ENCODE peak calls at places on chromosomes 13 and 19, in seven cellular contexts. One of them, this sample, is unnamed.

GRCh38 chr19:33941133-33941532 is 144.5 kb downstream of the KCTD15 start:
- DNase-seq in upper lobe of right lung: no peak
- DNase-seq in CD4-positive, alpha-beta T cell: no peak
- DNase-seq in breast epithelium: no peak
- DNase-seq in left ventricle myocardium inferior: no peak
- DNase-seq in HCT116: no peak
- DNase-seq in uterus: no peak
- DNase-seq in this sample: no peak

GRCh38 chr13:89520468-89520867 is 1827.0 kb upstream of the MIR17HG start:
- DNase-seq in upper lobe of right lung: no peak
- DNase-seq in left ventricle myocardium inferior: no peak
- DNase-seq in breast epithelium: no peak
- DNase-seq in uterus: no peak
- DNase-seq in CD4-positive, alpha-beta T cell: no peak
- DNase-seq in HCT116: no peak
- DNase-seq in this sample: no peak

GRCh38 chr13:44350775-44351504 is 22.7 kb upstream of the SERP2 start:
- DNase-seq in HCT116: no peak
- DNase-seq in upper lobe of right lung: no peak
- DNase-seq in CD4-positive, alpha-beta T cell: no peak
- DNase-seq in uterus: no peak
- DNase-seq in breast epithelium: no peak
- DNase-seq in left ventricle myocardium inferior: no peak
- DNase-seq in this sample: no peak

GRCh38 chr13:21095311-21095710 is 33.9 kb upstream of the LATS2 start:
- DNase-seq in left ventricle myocardium inferior: no peak
- DNase-seq in CD4-positive, alpha-beta T cell: no peak
- DNase-seq in upper lobe of right lung: no peak
- DNase-seq in uterus: no peak
- DNase-seq in breast epithelium: no peak
- DNase-seq in HCT116: no peak
- DNase-seq in this sample: no peak

GRCh38 chr13:67229438-67230242 is 496 bp downstream of the PCDH9 start:
- DNase-seq in CD4-positive, alpha-beta T cell: peak; percentile 0
- DNase-seq in upper lobe of right lung: no peak
- DNase-seq in uterus: no peak
- DNase-seq in left ventricle myocardium inferior: no peak
- DNase-seq in breast epithelium: no peak
- DNase-seq in HCT116: no peak
- DNase-seq in this sample: no peak

GRCh38 chr13:110746443-110746842 is 32.9 kb downstream of the ING1 start:
- DNase-seq in HCT116: no peak
- DNase-seq in breast epithelium: no peak
- DNase-seq in upper lobe of right lung: no peak
- DNase-seq in left ventricle myocardium inferior: no peak
- DNase-seq in CD4-positive, alpha-beta T cell: no peak
- DNase-seq in uterus: no peak
- DNase-seq in this sample: no peak

GRCh38 chr13:99982021-99982740 is 597 bp downstream of the ZIC2 start:
- DNase-seq in left ventricle myocardium inferior: no peak
- DNase-seq in CD4-positive, alpha-beta T cell: no peak
- DNase-seq in HCT116: no peak
- DNase-seq in upper lobe of right lung: no peak
- DNase-seq in uterus: no peak
- DNase-seq in breast epithelium: no peak
- DNase-seq in this sample: no peak

GRCh38 chr13:26061947-26062346 is 10.1 kb upstream of the SHISA2 start:
- DNase-seq in uterus: no peak
- DNase-seq in CD4-positive, alpha-beta T cell: no peak
- DNase-seq in upper lobe of right lung: no peak
- DNase-seq in breast epithelium: no peak
- DNase-seq in HCT116: no peak
- DNase-seq in left ventricle myocardium inferior: no peak
- DNase-seq in this sample: no peak

GRCh38 chr13:26760835-26761582 is 423 bp upstream of the GPR12 start:
- DNase-seq in breast epithelium: no peak
- DNase-seq in uterus: no peak
- DNase-seq in upper lobe of right lung: no peak
- DNase-seq in HCT116: no peak
- DNase-seq in left ventricle myocardium inferior: no peak
- DNase-seq in CD4-positive, alpha-beta T cell: no peak
- DNase-seq in this sample: no peak

GRCh38 chr13:107216046-107216715 is 648.2 kb upstream of the ARGLU1 start:
- DNase-seq in CD4-positive, alpha-beta T cell: no peak
- DNase-seq in upper lobe of right lung: no peak
- DNase-seq in left ventricle myocardium inferior: no peak
- DNase-seq in breast epithelium: no peak
- DNase-seq in HCT116: no peak
- DNase-seq in uterus: no peak
- DNase-seq in this sample: no peak

GRCh38 chr13:44763604-44764311 is 187.6 kb upstream of the TSC22D1 start:
- DNase-seq in breast epithelium: peak; percentile 75
- DNase-seq in upper lobe of right lung: no peak
- DNase-seq in left ventricle myocardium inferior: peak; percentile 22
- DNase-seq in uterus: peak; percentile 16
- DNase-seq in HCT116: no peak
- DNase-seq in CD4-positive, alpha-beta T cell: no peak
- DNase-seq in this sample: no peak

GRCh38 chr13:44257806-44258205 is 115.8 kb upstream of the SERP2 start:
- DNase-seq in HCT116: no peak
- DNase-seq in CD4-positive, alpha-beta T cell: no peak
- DNase-seq in uterus: no peak
- DNase-seq in left ventricle myocardium inferior: no peak
- DNase-seq in breast epithelium: no peak
- DNase-seq in upper lobe of right lung: no peak
- DNase-seq in this sample: no peak

GRCh38 chr19:50815443-50815842 is 8.1 kb downstream of the KLK1 start:
- DNase-seq in CD4-positive, alpha-beta T cell: no peak
- DNase-seq in upper lobe of right lung: no peak
- DNase-seq in breast epithelium: no peak
- DNase-seq in HCT116: no peak
- DNase-seq in uterus: no peak
- DNase-seq in left ventricle myocardium inferior: no peak
- DNase-seq in this sample: no peak

GRCh38 chr13:98461525-98462240 is 115.2 kb downstream of the STK24 start:
- DNase-seq in upper lobe of right lung: peak; percentile 43
- DNase-seq in uterus: no peak
- DNase-seq in breast epithelium: no peak
- DNase-seq in HCT116: no peak
- DNase-seq in CD4-positive, alpha-beta T cell: no peak
- DNase-seq in left ventricle myocardium inferior: peak; percentile 11
- DNase-seq in this sample: no peak

GRCh38 chr13:75419656-75420055 is 62.3 kb downstream of the TBC1D4 start:
- DNase-seq in CD4-positive, alpha-beta T cell: no peak
- DNase-seq in HCT116: no peak
- DNase-seq in breast epithelium: no peak
- DNase-seq in left ventricle myocardium inferior: no peak
- DNase-seq in uterus: no peak
- DNase-seq in upper lobe of right lung: no peak
- DNase-seq in this sample: no peak

GRCh38 chr19:36082916-36083315 is 28.0 kb upstream of the OVOL3 start:
- DNase-seq in upper lobe of right lung: no peak
- DNase-seq in breast epithelium: no peak
- DNase-seq in HCT116: no peak
- DNase-seq in CD4-positive, alpha-beta T cell: no peak
- DNase-seq in left ventricle myocardium inferior: no peak
- DNase-seq in uterus: no peak
- DNase-seq in this sample: no peak

GRCh38 chr13:80168089-80168850 is 172.7 kb downstream of the SPRY2 start:
- DNase-seq in left ventricle myocardium inferior: no peak
- DNase-seq in CD4-positive, alpha-beta T cell: no peak
- DNase-seq in uterus: no peak
- DNase-seq in breast epithelium: no peak
- DNase-seq in upper lobe of right lung: no peak
- DNase-seq in HCT116: no peak
- DNase-seq in this sample: no peak

GRCh38 chr13:80161219-80161618 is 179.7 kb downstream of the SPRY2 start:
- DNase-seq in left ventricle myocardium inferior: no peak
- DNase-seq in breast epithelium: no peak
- DNase-seq in uterus: no peak
- DNase-seq in HCT116: no peak
- DNase-seq in CD4-positive, alpha-beta T cell: no peak
- DNase-seq in upper lobe of right lung: no peak
- DNase-seq in this sample: no peak

GRCh38 chr13:80166352-80166751 is 174.6 kb downstream of the SPRY2 start:
- DNase-seq in CD4-positive, alpha-beta T cell: no peak
- DNase-seq in breast epithelium: no peak
- DNase-seq in HCT116: no peak
- DNase-seq in uterus: no peak
- DNase-seq in left ventricle myocardium inferior: no peak
- DNase-seq in upper lobe of right lung: no peak
- DNase-seq in this sample: no peak

GRCh38 chr13:80161896-80162295 is 179.0 kb downstream of the SPRY2 start:
- DNase-seq in HCT116: no peak
- DNase-seq in upper lobe of right lung: no peak
- DNase-seq in left ventricle myocardium inferior: no peak
- DNase-seq in uterus: no peak
- DNase-seq in breast epithelium: no peak
- DNase-seq in CD4-positive, alpha-beta T cell: no peak
- DNase-seq in this sample: no peak

DNA sequence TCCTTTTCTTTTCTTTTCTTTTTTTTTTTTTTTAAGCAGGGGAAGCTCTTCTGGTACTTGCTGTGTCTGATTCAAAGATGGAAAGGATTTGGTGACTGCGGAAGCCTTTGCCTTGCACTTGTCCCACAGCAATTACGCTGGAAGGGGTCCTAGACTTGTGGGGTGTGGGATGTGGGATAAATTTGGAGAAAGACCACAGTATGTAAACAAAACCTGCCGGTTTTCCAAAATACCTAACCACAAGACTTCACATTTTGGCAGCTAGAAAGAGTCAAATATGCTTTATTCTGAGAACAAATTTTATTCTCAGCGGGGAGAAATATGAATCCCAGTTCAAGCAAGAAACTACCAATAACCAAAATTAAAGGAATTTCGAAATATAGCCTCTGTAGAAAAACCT is 176.5 kb downstream of the SPRY2 start:
- DNase-seq in left ventricle myocardium inferior: no peak
- DNase-seq in uterus: no peak
- DNase-seq in breast epithelium: no peak
- DNase-seq in HCT116: no peak
- DNase-seq in upper lobe of right lung: no peak
- DNase-seq in CD4-positive, alpha-beta T cell: no peak
- DNase-seq in this sample: no peak
- TF ChIP-seq CTCF in left ventricle myocardium inferior: no peak
- TF ChIP-seq CTCF in uterus: no peak
- TF ChIP-seq CTCF in breast epithelium: no peak
- TF ChIP-seq CTCF in HCT116: no peak
- TF ChIP-seq CTCF in upper lobe of right lung: no peak
- TF ChIP-seq CTCF in CD4-positive, alpha-beta T cell: no peak
- TF ChIP-seq CTCF in this sample: no peak

DNA sequence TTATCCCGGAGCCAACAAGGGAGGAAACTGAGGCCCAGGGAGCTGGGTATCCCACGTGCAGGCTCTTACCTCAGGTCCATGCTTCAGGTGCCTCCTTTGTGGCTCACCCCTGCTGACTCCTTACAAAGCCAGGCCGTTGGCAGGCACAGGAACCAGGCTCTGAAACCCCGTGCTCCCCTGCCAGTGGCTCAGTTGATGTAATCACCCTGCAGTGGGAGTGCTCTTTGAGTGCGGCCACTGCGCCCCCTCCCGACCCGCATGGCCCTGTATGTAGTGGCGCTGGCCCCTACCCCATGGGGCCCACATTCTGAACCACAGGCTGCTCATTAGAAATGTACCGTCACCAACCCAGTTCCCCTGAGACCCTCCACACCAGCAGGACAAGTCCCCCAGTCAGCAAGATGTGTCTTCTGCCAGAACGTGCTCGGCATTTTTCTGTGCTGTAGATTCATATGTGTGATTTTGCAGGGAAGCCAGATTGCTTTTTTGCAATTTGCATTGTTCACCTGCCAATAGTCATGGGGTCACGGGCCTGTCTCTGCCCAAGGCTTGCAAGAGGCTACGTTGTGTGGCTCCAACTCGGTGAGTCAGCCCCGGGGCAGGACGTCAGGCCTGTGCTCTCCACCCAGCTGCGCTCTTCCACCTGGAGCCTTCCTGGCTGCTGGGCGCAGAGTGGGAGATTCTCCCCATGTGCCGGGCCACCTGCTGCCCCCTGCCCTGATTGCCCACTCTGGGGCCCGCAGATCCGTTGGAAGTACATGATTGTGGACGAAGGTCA is 60.3 kb downstream of the SMARCA4 start:
- DNase-seq in upper lobe of right lung: no peak
- DNase-seq in CD4-positive, alpha-beta T cell: no peak
- DNase-seq in left ventricle myocardium inferior: no peak
- DNase-seq in HCT116: no peak
- DNase-seq in breast epithelium: no peak
- DNase-seq in uterus: no peak
- DNase-seq in this sample: no peak
- TF ChIP-seq CTCF in upper lobe of right lung: no peak
- TF ChIP-seq CTCF in CD4-positive, alpha-beta T cell: no peak
- TF ChIP-seq CTCF in left ventricle myocardium inferior: no peak
- TF ChIP-seq CTCF in HCT116: no peak
- TF ChIP-seq CTCF in breast epithelium: no peak
- TF ChIP-seq CTCF in uterus: no peak
- TF ChIP-seq CTCF in this sample: no peak

DNA sequence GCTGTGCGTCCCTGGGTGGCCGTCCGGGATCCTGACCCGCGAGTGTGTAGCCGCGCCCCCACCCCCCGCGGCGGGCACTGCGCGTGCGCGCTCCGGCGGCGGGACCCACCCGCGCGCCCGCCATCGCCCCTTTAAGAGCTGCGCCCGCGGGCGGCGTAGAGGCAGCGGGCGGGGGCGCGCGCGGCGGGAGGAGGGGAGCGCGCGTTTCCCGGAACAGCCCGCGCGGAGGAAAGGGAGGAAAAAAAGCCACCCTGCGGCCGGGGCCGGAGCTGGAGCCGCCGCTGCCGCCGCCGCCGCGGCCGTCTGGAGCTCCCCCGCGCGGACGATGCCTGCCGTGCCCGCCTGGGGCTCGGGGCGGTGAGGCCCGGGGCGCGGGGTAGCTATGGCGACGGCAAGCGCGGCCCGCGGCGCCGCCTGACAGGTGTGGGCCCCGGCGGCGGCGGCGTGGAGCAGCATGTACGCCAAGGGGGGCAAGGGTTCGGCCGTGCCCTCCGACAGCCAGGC is at the start of gene SSBP4:
- DNase-seq in upper lobe of right lung: peak; percentile 86
- DNase-seq in HCT116: no peak
- DNase-seq in uterus: peak; percentile 62
- DNase-seq in breast epithelium: no peak
- DNase-seq in CD4-positive, alpha-beta T cell: peak; percentile 53
- DNase-seq in left ventricle myocardium inferior: peak; percentile 81
- DNase-seq in this sample: peak; percentile 73
- TF ChIP-seq CTCF in upper lobe of right lung: peak; percentile 29
- TF ChIP-seq CTCF in HCT116: no peak
- TF ChIP-seq CTCF in uterus: peak; percentile 66
- TF ChIP-seq CTCF in breast epithelium: no peak
- TF ChIP-seq CTCF in CD4-positive, alpha-beta T cell: no peak
- TF ChIP-seq CTCF in left ventricle myocardium inferior: peak; percentile 67
- TF ChIP-seq CTCF in this sample: peak; percentile 63

DNA sequence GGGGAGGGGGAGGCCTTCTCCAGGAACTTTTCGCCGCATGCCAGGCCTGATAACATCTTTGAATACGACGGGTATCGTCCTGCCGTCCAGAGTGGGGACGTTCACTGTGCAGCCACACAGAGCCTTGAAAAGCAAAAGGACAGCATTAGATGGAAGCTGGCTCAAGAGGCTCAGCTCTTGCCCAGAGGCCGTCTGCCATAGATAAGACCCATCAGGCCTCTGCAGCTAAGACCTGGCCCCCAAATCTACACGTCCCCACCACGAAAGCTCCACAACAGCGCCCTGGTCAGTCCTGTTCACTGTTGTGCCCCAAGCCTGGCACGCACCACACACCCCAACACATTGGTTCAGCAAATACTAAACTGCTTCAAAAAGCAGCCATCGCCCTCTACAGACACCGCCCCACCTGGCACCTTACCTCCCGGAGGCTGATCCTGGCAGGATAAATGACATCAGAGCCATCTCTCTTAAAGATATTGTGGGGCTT is 2.1 kb downstream of the DNAJB1 start:
- DNase-seq in uterus: no peak
- DNase-seq in CD4-positive, alpha-beta T cell: no peak
- DNase-seq in HCT116: no peak
- DNase-seq in breast epithelium: no peak
- DNase-seq in left ventricle myocardium inferior: no peak
- DNase-seq in upper lobe of right lung: peak; percentile 70
- DNase-seq in this sample: no peak
- TF ChIP-seq CTCF in uterus: no peak
- TF ChIP-seq CTCF in CD4-positive, alpha-beta T cell: peak; percentile 16
- TF ChIP-seq CTCF in HCT116: no peak
- TF ChIP-seq CTCF in breast epithelium: no peak
- TF ChIP-seq CTCF in left ventricle myocardium inferior: no peak
- TF ChIP-seq CTCF in upper lobe of right lung: peak; percentile 7
- TF ChIP-seq CTCF in this sample: no peak

This sample was measured in progenitor cell of endocrine pancreas.